ENCODE peak calls at places on chromosome 14, in five cellular contexts. U is ovary; X is choroid plexus epithelial cell; L is CD8-positive, alpha-beta memory T cell; R is fibroblast of villous mesenchyme. V is an unnamed sample.

GRCh38 chr14:22265319-22266140 is 323.5 kb downstream of the DAD1 start:
- DNase-seq in U (no peak), X (peak; percentile 66), L (peak; percentile 5), R (peak; percentile 28), V (no peak)

GRCh38 chr14:63203618-63204406 is 431 bp upstream of the RHOJ start:
- DNase-seq in U (peak; percentile 80), X (peak; percentile 94), L (no peak), R (peak; percentile 81), V (no peak)

GRCh38 chr14:92880351-92880750 is 42.6 kb upstream of the CHGA start:
- DNase-seq in U (no peak), X (peak; percentile 5), L (no peak), R (no peak), V (no peak)

GRCh38 chr14:73143003-73143402 is 6.7 kb downstream of the PSEN1 start:
- DNase-seq in U (no peak), X (no peak), L (no peak), R (no peak), V (no peak)

GRCh38 chr14:23436327-23437141 is 1.1 kb upstream of the MYH7 start:
- DNase-seq in U (no peak), X (no peak), L (no peak), R (no peak), V (no peak)

GRCh38 chr14:60647081-60647836 is 2.0 kb downstream of the SIX1 start:
- DNase-seq in U (no peak), X (peak; percentile 72), L (no peak), R (no peak), V (no peak)

GRCh38 chr14:96270565-96271420 is 14.8 kb downstream of the BDKRB1 start:
- DNase-seq in U (no peak), X (no peak), L (no peak), R (no peak), V (no peak)

GRCh38 chr14:92690171-92691011 is 58.0 kb downstream of the LGMN start:
- DNase-seq in U (no peak), X (peak; percentile 83), L (no peak), R (peak; percentile 43), V (no peak)

GRCh38 chr14:83909507-83909906 is 1620.4 kb upstream of the FLRT2 start:
- DNase-seq in U (no peak), X (peak; percentile 43), L (no peak), R (no peak), V (no peak)

GRCh38 chr14:62189698-62190097 is 427.5 kb downstream of the SNAPC1 start:
- DNase-seq in U (no peak), X (peak; percentile 18), L (no peak), R (no peak), V (no peak)

GRCh38 chr14:49297102-49297501 is 289.1 kb downstream of the RPS29 start:
- DNase-seq in U (no peak), X (no peak), L (no peak), R (no peak), V (no peak)

GRCh38 chr14:96249016-96249415 is 7.0 kb upstream of the BDKRB1 start:
- DNase-seq in U (no peak), X (peak; percentile 90), L (no peak), R (peak; percentile 99), V (no peak)

GRCh38 chr14:97251423-97252155 is 454.4 kb downstream of the VRK1 start:
- DNase-seq in U (no peak), X (no peak), L (no peak), R (no peak), V (peak; percentile 27)

GRCh38 chr14:72615511-72616121 is 278.3 kb downstream of the DPF3 start:
- DNase-seq in U (no peak), X (peak; percentile 37), L (no peak), R (peak; percentile 39), V (no peak)

GRCh38 chr14:68106917-68107316 is 287.3 kb downstream of the RAD51B start:
- DNase-seq in U (no peak), X (no peak), L (no peak), R (no peak), V (no peak)

GRCh38 chr14:92586001-92586947 is 72.7 kb downstream of the RIN3 start:
- DNase-seq in U (no peak), X (peak; percentile 98), L (peak; percentile 72), R (peak; percentile 99), V (peak; percentile 46)

GRCh38 chr14:37583358-37584210 is 11.5 kb downstream of the FOXA1 start:
- DNase-seq in U (no peak), X (no peak), L (no peak), R (no peak), V (no peak)

GRCh38 chr14:100531591-100532121 is 55.6 kb downstream of the BEGAIN start:
- DNase-seq in U (no peak), X (no peak), L (no peak), R (no peak), V (peak; percentile 1)

GRCh38 chr14:100531152-100531551 is 56.1 kb downstream of the BEGAIN start:
- DNase-seq in U (no peak), X (no peak), L (no peak), R (no peak), V (peak; percentile 1)

GRCh38 chr14:100528962-100529560 is 58.2 kb downstream of the BEGAIN start:
- DNase-seq in U (no peak), X (no peak), L (no peak), R (no peak), V (peak; percentile 1)

GRCh38 chr14:100529561-100530031 is 57.6 kb downstream of the BEGAIN start:
- DNase-seq in U (no peak), X (no peak), L (no peak), R (no peak), V (peak; percentile 3)

GRCh38 chr14:100530270-100531072 is 56.7 kb downstream of the BEGAIN start:
- DNase-seq in U (peak; percentile 14), X (no peak), L (no peak), R (no peak), V (no peak)
- H3K4me3 ChIP-seq in U (no peak overlapping the region), X (no peak overlapping the region), L (no peak overlapping the region), R (no peak overlapping the region), V (no peak overlapping the region)

GRCh38 chr14:104977008-104977680 is 1.0 kb downstream of the AHNAK2 start:
- DNase-seq in U (peak; percentile 35), X (no peak), L (no peak), R (no peak), V (no peak)

GRCh38 chr14:104974665-104975390 is 3.3 kb downstream of the AHNAK2 start:
- DNase-seq in U (no peak), X (no peak), L (no peak), R (no peak), V (no peak)

GRCh38 chr14:104976198-104977007 is 1.8 kb downstream of the AHNAK2 start:
- DNase-seq in U (peak; percentile 78), X (peak; percentile 82), L (peak; percentile 81), R (peak; percentile 85), V (peak; percentile 81)

GRCh38 chr14:104974146-104974541 is 4.0 kb downstream of the AHNAK2 start:
- DNase-seq in U (no peak), X (no peak), L (no peak), R (no peak), V (no peak)

GRCh38 chr14:104975481-104976197 is 2.5 kb downstream of the AHNAK2 start:
- DNase-seq in U (peak; percentile 34), X (no peak), L (peak; percentile 17), R (no peak), V (no peak)
- H3K4me3 ChIP-seq in U (no peak overlapping the region), X (no peak overlapping the region), L (no peak overlapping the region), R (no peak overlapping the region), V (no peak overlapping the region)

GRCh38 chr14:102479777-102480176 is 29.8 kb downstream of the ANKRD9 start:
- DNase-seq in U (peak; percentile 74), X (no peak), L (no peak), R (peak; percentile 34), V (no peak)
- H3K4me3 ChIP-seq in U (no peak overlapping the region), X (no peak overlapping the region), L (no peak overlapping the region), R (no peak overlapping the region), V (no peak overlapping the region)

GRCh38 chr14:25049127-25049558 is 804 bp downstream of the STXBP6 start:
- DNase-seq in U (peak; percentile 20), X (peak; percentile 7), L (no peak), R (peak; percentile 27), V (no peak)

GRCh38 chr14:25048170-25049126 is 1.5 kb downstream of the STXBP6 start:
- DNase-seq in U (peak; percentile 19), X (peak; percentile 79), L (no peak), R (peak; percentile 38), V (no peak)

GRCh38 chr14:25049559-25050493 is at the start of gene STXBP6:
- DNase-seq in U (peak; percentile 61), X (peak; percentile 56), L (no peak), R (peak; percentile 70), V (peak; percentile 24)

GRCh38 chr14:25052385-25052784 is 2.4 kb upstream of the STXBP6 start:
- DNase-seq in U (no peak), X (no peak), L (no peak), R (no peak), V (no peak)

GRCh38 chr14:25050494-25051170 is 685 bp upstream of the STXBP6 start:
- DNase-seq in U (no peak), X (peak; percentile 66), L (no peak), R (peak; percentile 55), V (no peak)
- H3K4me3 ChIP-seq in U (peak overlapping the region; percentile 70), X (peak overlapping the region; percentile 60), L (no peak overlapping the region), R (peak overlapping the region; percentile 71), V (no peak overlapping the region)

GRCh38 chr14:70234066-70234950 is 45.6 kb upstream of the SLC8A3 start:
- DNase-seq in U (no peak), X (no peak), L (no peak), R (no peak), V (no peak)
- H3K4me3 ChIP-seq in U (no peak overlapping the region), X (no peak overlapping the region), L (no peak overlapping the region), R (no peak overlapping the region), V (no peak overlapping the region)

GRCh38 chr14:56581041-56581727 is 1.6 kb downstream of the TMEM260 start:
- DNase-seq in U (no peak), X (no peak), L (no peak), R (no peak), V (peak; percentile 13)
- H3K4me3 ChIP-seq in U (peak overlapping the region; percentile 86), X (no peak overlapping the region), L (peak overlapping the region; percentile 89), R (peak overlapping the region; percentile 95), V (peak overlapping the region; percentile 84)

DNA sequence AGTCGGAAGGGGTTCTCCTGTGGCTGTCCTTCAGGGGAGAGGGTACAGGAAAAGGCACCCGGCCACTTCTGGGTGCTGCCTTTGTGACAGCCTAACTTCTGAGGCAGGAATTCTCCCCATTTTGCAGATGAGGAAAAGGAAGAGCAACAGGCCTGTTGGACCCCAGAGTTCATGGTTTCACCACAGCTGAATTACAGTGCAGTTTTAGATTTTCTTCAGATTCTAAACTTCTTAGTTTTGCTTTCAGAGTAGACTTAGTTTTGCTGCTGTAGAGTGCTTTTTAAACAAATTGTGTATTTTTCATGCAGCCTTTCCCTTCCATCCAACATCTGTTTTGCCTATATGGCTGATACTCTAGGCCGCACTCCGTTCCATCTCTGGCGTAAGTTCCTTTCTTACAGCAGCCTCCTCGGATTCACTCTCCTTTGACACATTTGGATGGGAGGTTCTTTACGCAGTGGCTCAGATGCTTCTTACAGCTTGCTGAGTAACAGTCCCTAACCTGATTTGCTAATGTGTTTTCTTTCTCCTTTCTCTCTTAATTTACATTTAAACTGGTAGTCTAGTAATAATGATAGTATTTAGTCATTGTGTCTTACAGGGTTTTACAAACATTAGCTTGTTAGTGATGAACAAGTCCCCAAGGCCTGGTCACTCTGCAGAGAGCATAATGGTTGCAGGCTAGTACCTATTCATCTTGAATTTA is 7.8 kb downstream of the TRAF3 start:
- DNase-seq in U (no peak), X (no peak), L (no peak), R (no peak), V (no peak)
- H3K4me3 ChIP-seq in U (no peak overlapping the region), X (no peak overlapping the region), L (no peak overlapping the region), R (no peak overlapping the region), V (peak overlapping the region; percentile 60)

GRCh38 chr14:75259510-75259855 is 19.1 kb upstream of the FOS start:
- DNase-seq in U (no peak), X (peak; percentile 89), L (no peak), R (peak; percentile 79), V (no peak)
- H3K4me3 ChIP-seq in U (peak overlapping the region; percentile 53), X (peak overlapping the region; percentile 56), L (peak overlapping the region; percentile 75), R (peak overlapping the region; percentile 53), V (peak overlapping the region; percentile 66)

GRCh38 chr14:99232406-99233214 is 39.4 kb downstream of the BCL11B start:
- DNase-seq in U (no peak), X (no peak), L (no peak), R (no peak), V (no peak)
- H3K4me3 ChIP-seq in U (no peak overlapping the region), X (no peak overlapping the region), L (peak overlapping the region; percentile 56), R (no peak overlapping the region), V (no peak overlapping the region)

V was measured in GM06990.